ENCODE peak calls at places on chromosomes 5 and 9, in seven cellular contexts. One of them, this sample, is unnamed.

GRCh38 chr5:134151723-134152122 is 25.0 kb downstream of the SKP1 start:
- DNase-seq in HCT116: no peak
- DNase-seq in WTC11: no peak
- DNase-seq in HepG2: no peak
- DNase-seq in HEK293T: no peak
- DNase-seq in K562: no peak
- DNase-seq in GM12878: no peak
- DNase-seq in this sample: no peak

GRCh38 chr5:23721336-23721735 is 213.9 kb downstream of the PRDM9 start:
- DNase-seq in HCT116: no peak
- DNase-seq in WTC11: no peak
- DNase-seq in HepG2: no peak
- DNase-seq in HEK293T: no peak
- DNase-seq in K562: no peak
- DNase-seq in GM12878: no peak
- DNase-seq in this sample: no peak

GRCh38 chr5:2094616-2094995 is 211.9 kb upstream of the IRX4 start:
- DNase-seq in HCT116: no peak
- DNase-seq in WTC11: no peak
- DNase-seq in HepG2: no peak
- DNase-seq in HEK293T: no peak
- DNase-seq in K562: no peak
- DNase-seq in GM12878: no peak
- DNase-seq in this sample: no peak

GRCh38 chr5:60959156-60959555 is 14.2 kb downstream of the NDUFAF2 start:
- DNase-seq in HCT116: peak
- DNase-seq in WTC11: no peak
- DNase-seq in HepG2: no peak
- DNase-seq in HEK293T: no peak
- DNase-seq in K562: no peak
- DNase-seq in GM12878: no peak
- DNase-seq in this sample: no peak

GRCh38 chr5:151451626-151452520 is 4.5 kb downstream of the SLC36A1 start:
- DNase-seq in HCT116: no peak
- DNase-seq in WTC11: no peak
- DNase-seq in HepG2: peak
- DNase-seq in HEK293T: no peak
- DNase-seq in K562: peak
- DNase-seq in GM12878: peak
- DNase-seq in this sample: no peak

GRCh38 chr9:70081120-70081495 is 37.5 kb downstream of the MAMDC2 start:
- DNase-seq in HCT116: no peak
- DNase-seq in WTC11: no peak
- DNase-seq in HepG2: no peak
- DNase-seq in HEK293T: no peak
- DNase-seq in K562: no peak
- DNase-seq in GM12878: no peak
- DNase-seq in this sample: no peak

GRCh38 chr5:53067641-53068040 is 41.9 kb downstream of the MOCS2 start:
- DNase-seq in HCT116: no peak
- DNase-seq in WTC11: no peak
- DNase-seq in HepG2: no peak
- DNase-seq in HEK293T: no peak
- DNase-seq in K562: no peak
- DNase-seq in GM12878: no peak
- DNase-seq in this sample: no peak

GRCh38 chr9:85741112-85741874 is 461 bp downstream of the AGTPBP1 start:
- DNase-seq in HCT116: no peak
- DNase-seq in WTC11: peak
- DNase-seq in HepG2: peak
- DNase-seq in HEK293T: peak
- DNase-seq in K562: peak
- DNase-seq in GM12878: no peak
- DNase-seq in this sample: no peak

GRCh38 chr9:128916745-128917144 is 4.0 kb upstream of the PHYHD1 start:
- DNase-seq in HCT116: no peak
- DNase-seq in WTC11: no peak
- DNase-seq in HepG2: no peak
- DNase-seq in HEK293T: no peak
- DNase-seq in K562: no peak
- DNase-seq in GM12878: no peak
- DNase-seq in this sample: no peak

DNA sequence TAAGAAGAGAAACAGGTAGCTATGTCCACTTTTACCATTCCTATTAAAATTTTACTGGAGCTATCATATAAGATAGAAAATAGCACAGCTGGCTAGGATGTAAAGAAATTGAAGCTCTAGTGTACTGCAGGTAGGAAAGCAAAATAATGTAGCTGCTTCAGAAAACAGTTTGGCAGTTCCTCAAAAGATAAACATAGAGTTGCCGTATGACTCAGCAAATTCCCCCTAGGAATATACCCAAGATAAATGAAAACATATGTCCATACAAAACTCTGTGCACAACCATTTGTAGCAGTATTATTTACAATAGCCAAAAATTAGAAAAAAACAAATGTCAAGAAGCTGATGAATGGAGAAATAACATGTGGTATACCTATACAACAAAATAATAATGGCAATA is 64.6 kb upstream of the SHISAL2B start:
- DNase-seq in HCT116: no peak
- DNase-seq in WTC11: no peak
- DNase-seq in HepG2: no peak
- DNase-seq in HEK293T: no peak
- DNase-seq in K562: no peak
- DNase-seq in GM12878: no peak
- DNase-seq in this sample: no peak
- TF ChIP-seq SP1 in HCT116: no peak
- TF ChIP-seq SP1 in WTC11: no peak
- TF ChIP-seq SP1 in HepG2: no peak
- TF ChIP-seq SP1 in HEK293T: no peak
- TF ChIP-seq SP1 in K562: no peak
- TF ChIP-seq SP1 in GM12878: no peak
- TF ChIP-seq SP1 in this sample: no peak

GRCh38 chr9:96050876-96051185 is 175.3 kb downstream of the ERCC6L2 start:
- DNase-seq in HCT116: no peak
- DNase-seq in WTC11: no peak
- DNase-seq in HepG2: no peak
- DNase-seq in HEK293T: no peak
- DNase-seq in K562: no peak
- DNase-seq in GM12878: no peak
- DNase-seq in this sample: no peak

GRCh38 chr9:96048116-96048953 is 172.8 kb downstream of the ERCC6L2 start:
- DNase-seq in HCT116: no peak
- DNase-seq in WTC11: no peak
- DNase-seq in HepG2: peak
- DNase-seq in HEK293T: no peak
- DNase-seq in K562: no peak
- DNase-seq in GM12878: no peak
- DNase-seq in this sample: peak

GRCh38 chr9:96047741-96048115 is 172.2 kb downstream of the ERCC6L2 start:
- DNase-seq in HCT116: no peak
- DNase-seq in WTC11: no peak
- DNase-seq in HepG2: no peak
- DNase-seq in HEK293T: no peak
- DNase-seq in K562: no peak
- DNase-seq in GM12878: no peak
- DNase-seq in this sample: no peak

GRCh38 chr9:96050048-96050875 is 174.8 kb downstream of the ERCC6L2 start:
- DNase-seq in HCT116: no peak
- DNase-seq in WTC11: no peak
- DNase-seq in HepG2: no peak
- DNase-seq in HEK293T: no peak
- DNase-seq in K562: no peak
- DNase-seq in GM12878: no peak
- DNase-seq in this sample: no peak

GRCh38 chr9:96048954-96049831 is 173.7 kb downstream of the ERCC6L2 start:
- DNase-seq in HCT116: no peak
- DNase-seq in WTC11: no peak
- DNase-seq in HepG2: no peak
- DNase-seq in HEK293T: no peak
- DNase-seq in K562: no peak
- DNase-seq in GM12878: no peak
- DNase-seq in this sample: no peak
- TF ChIP-seq SP1 in HCT116: no peak
- TF ChIP-seq SP1 in WTC11: no peak
- TF ChIP-seq SP1 in HepG2: no peak
- TF ChIP-seq SP1 in HEK293T: no peak
- TF ChIP-seq SP1 in K562: no peak
- TF ChIP-seq SP1 in GM12878: no peak
- TF ChIP-seq SP1 in this sample: no peak

GRCh38 chr5:159240301-159240870 is 22.7 kb upstream of the UBLCP1 start:
- DNase-seq in HCT116: no peak
- DNase-seq in WTC11: no peak
- DNase-seq in HepG2: no peak
- DNase-seq in HEK293T: peak
- DNase-seq in K562: no peak
- DNase-seq in GM12878: no peak
- DNase-seq in this sample: no peak

GRCh38 chr5:159243385-159243784 is 19.7 kb upstream of the UBLCP1 start:
- DNase-seq in HCT116: no peak
- DNase-seq in WTC11: no peak
- DNase-seq in HepG2: no peak
- DNase-seq in HEK293T: no peak
- DNase-seq in K562: no peak
- DNase-seq in GM12878: no peak
- DNase-seq in this sample: no peak

GRCh38 chr5:159242656-159243055 is 20.4 kb upstream of the UBLCP1 start:
- DNase-seq in HCT116: no peak
- DNase-seq in WTC11: no peak
- DNase-seq in HepG2: no peak
- DNase-seq in HEK293T: no peak
- DNase-seq in K562: no peak
- DNase-seq in GM12878: no peak
- DNase-seq in this sample: no peak

GRCh38 chr5:159242153-159242552 is 20.9 kb upstream of the UBLCP1 start:
- DNase-seq in HCT116: no peak
- DNase-seq in WTC11: no peak
- DNase-seq in HepG2: no peak
- DNase-seq in HEK293T: no peak
- DNase-seq in K562: no peak
- DNase-seq in GM12878: no peak
- DNase-seq in this sample: no peak

GRCh38 chr5:159244163-159244562 is 18.9 kb upstream of the UBLCP1 start:
- DNase-seq in HCT116: no peak
- DNase-seq in WTC11: no peak
- DNase-seq in HepG2: no peak
- DNase-seq in HEK293T: no peak
- DNase-seq in K562: no peak
- DNase-seq in GM12878: no peak
- DNase-seq in this sample: no peak
- TF ChIP-seq SP1 in HCT116: no peak
- TF ChIP-seq SP1 in WTC11: no peak
- TF ChIP-seq SP1 in HepG2: no peak
- TF ChIP-seq SP1 in HEK293T: no peak
- TF ChIP-seq SP1 in K562: no peak
- TF ChIP-seq SP1 in GM12878: no peak
- TF ChIP-seq SP1 in this sample: no peak

GRCh38 chr9:124741681-124742080 is 29.4 kb downstream of the NR6A1 start:
- DNase-seq in HCT116: no peak
- DNase-seq in WTC11: no peak
- DNase-seq in HepG2: no peak
- DNase-seq in HEK293T: no peak
- DNase-seq in K562: no peak
- DNase-seq in GM12878: no peak
- DNase-seq in this sample: no peak
- TF ChIP-seq SP1 in HCT116: no peak
- TF ChIP-seq SP1 in WTC11: no peak
- TF ChIP-seq SP1 in HepG2: no peak
- TF ChIP-seq SP1 in HEK293T: no peak
- TF ChIP-seq SP1 in K562: no peak
- TF ChIP-seq SP1 in GM12878: no peak
- TF ChIP-seq SP1 in this sample: no peak

GRCh38 chr9:116030532-116030931 is 123.1 kb upstream of the PAPPA start:
- DNase-seq in HCT116: no peak
- DNase-seq in WTC11: no peak
- DNase-seq in HepG2: no peak
- DNase-seq in HEK293T: no peak
- DNase-seq in K562: no peak
- DNase-seq in GM12878: no peak
- DNase-seq in this sample: no peak

GRCh38 chr9:116027951-116028350 is 125.6 kb upstream of the PAPPA start:
- DNase-seq in HCT116: no peak
- DNase-seq in WTC11: no peak
- DNase-seq in HepG2: no peak
- DNase-seq in HEK293T: no peak
- DNase-seq in K562: no peak
- DNase-seq in GM12878: no peak
- DNase-seq in this sample: no peak

GRCh38 chr9:116032683-116033440 is 120.7 kb upstream of the PAPPA start:
- DNase-seq in HCT116: no peak
- DNase-seq in WTC11: no peak
- DNase-seq in HepG2: no peak
- DNase-seq in HEK293T: no peak
- DNase-seq in K562: no peak
- DNase-seq in GM12878: no peak
- DNase-seq in this sample: no peak

GRCh38 chr9:116027096-116027495 is 126.5 kb upstream of the PAPPA start:
- DNase-seq in HCT116: no peak
- DNase-seq in WTC11: no peak
- DNase-seq in HepG2: no peak
- DNase-seq in HEK293T: no peak
- DNase-seq in K562: no peak
- DNase-seq in GM12878: no peak
- DNase-seq in this sample: no peak

GRCh38 chr9:116027511-116027910 is 126.1 kb upstream of the PAPPA start:
- DNase-seq in HCT116: no peak
- DNase-seq in WTC11: no peak
- DNase-seq in HepG2: no peak
- DNase-seq in HEK293T: no peak
- DNase-seq in K562: no peak
- DNase-seq in GM12878: no peak
- DNase-seq in this sample: no peak
- TF ChIP-seq SP1 in HCT116: no peak
- TF ChIP-seq SP1 in WTC11: no peak
- TF ChIP-seq SP1 in HepG2: no peak
- TF ChIP-seq SP1 in HEK293T: no peak
- TF ChIP-seq SP1 in K562: no peak
- TF ChIP-seq SP1 in GM12878: no peak
- TF ChIP-seq SP1 in this sample: no peak

GRCh38 chr5:110087829-110088228 is 398.1 kb downstream of the MAN2A1 start:
- DNase-seq in HCT116: no peak
- DNase-seq in WTC11: no peak
- DNase-seq in HepG2: peak
- DNase-seq in HEK293T: no peak
- DNase-seq in K562: no peak
- DNase-seq in GM12878: no peak
- DNase-seq in this sample: no peak

GRCh38 chr5:110085826-110086225 is 396.1 kb downstream of the MAN2A1 start:
- DNase-seq in HCT116: no peak
- DNase-seq in WTC11: no peak
- DNase-seq in HepG2: no peak
- DNase-seq in HEK293T: no peak
- DNase-seq in K562: no peak
- DNase-seq in GM12878: no peak
- DNase-seq in this sample: no peak

GRCh38 chr5:110086658-110087388 is 397.1 kb downstream of the MAN2A1 start:
- DNase-seq in HCT116: no peak
- DNase-seq in WTC11: no peak
- DNase-seq in HepG2: no peak
- DNase-seq in HEK293T: no peak
- DNase-seq in K562: no peak
- DNase-seq in GM12878: no peak
- DNase-seq in this sample: no peak

GRCh38 chr5:110092955-110093785 is 403.4 kb downstream of the MAN2A1 start:
- DNase-seq in HCT116: no peak
- DNase-seq in WTC11: no peak
- DNase-seq in HepG2: peak
- DNase-seq in HEK293T: no peak
- DNase-seq in K562: no peak
- DNase-seq in GM12878: no peak
- DNase-seq in this sample: no peak

GRCh38 chr5:110088676-110089436 is 399.1 kb downstream of the MAN2A1 start:
- DNase-seq in HCT116: no peak
- DNase-seq in WTC11: no peak
- DNase-seq in HepG2: no peak
- DNase-seq in HEK293T: no peak
- DNase-seq in K562: no peak
- DNase-seq in GM12878: no peak
- DNase-seq in this sample: no peak
- TF ChIP-seq SP1 in HCT116: no peak
- TF ChIP-seq SP1 in WTC11: no peak
- TF ChIP-seq SP1 in HepG2: no peak
- TF ChIP-seq SP1 in HEK293T: no peak
- TF ChIP-seq SP1 in K562: no peak
- TF ChIP-seq SP1 in GM12878: no peak
- TF ChIP-seq SP1 in this sample: no peak

This sample was measured in H1.